ENCODE peak calls at places on chromosomes 13 and 19, in eight cellular contexts. C is progenitor cell of endocrine pancreas, K is H9, W is AG10803, J is WERI-Rb-1, O is Calu3, Z is foreskin fibroblast, Y is adrenal gland. Q is an unnamed sample.

GRCh38 chr13:38702609-38703008 is 15.7 kb downstream of the FREM2 start:
- DNase-seq in K (no peak), J (no peak), Z (no peak), O (no peak), Y (no peak), C (no peak), W (no peak), Q (no peak)

GRCh38 chr19:12779162-12779993 is 4.0 kb upstream of the HOOK2 start:
- DNase-seq in J (peak; percentile 50), W (peak; percentile 76), C (no peak), Z (peak; percentile 85), O (peak; percentile 9), K (no peak), Y (no peak), Q (no peak)

GRCh38 chr19:56919308-56919995 is 78.9 kb upstream of the PEG3 start:
- DNase-seq in Z (no peak), O (no peak), C (no peak), W (no peak), J (no peak), Y (peak; percentile 55), K (no peak), Q (no peak)

GRCh38 chr13:49781791-49782190 is 10.7 kb downstream of the KPNA3 start:
- DNase-seq in O (no peak), Y (no peak), J (no peak), W (no peak), Z (no peak), C (no peak), K (no peak), Q (no peak)

GRCh38 chr19:44808463-44809371 is at the start of gene BCAM:
- DNase-seq in J (peak; percentile 39), C (peak; percentile 65), W (peak; percentile 41), K (peak; percentile 81), Z (peak; percentile 83), Y (peak; percentile 82), O (peak; percentile 74), Q (no peak)

GRCh38 chr19:34461375-34462100 is 20.0 kb upstream of the WTIP start:
- DNase-seq in Z (no peak), Y (no peak), C (no peak), K (no peak), J (no peak), O (no peak), W (peak; percentile 73), Q (no peak)

GRCh38 chr13:40315416-40316064 is 350.9 kb downstream of the FOXO1 start:
- DNase-seq in W (no peak), K (no peak), J (no peak), Z (no peak), C (no peak), O (no peak), Y (no peak), Q (no peak)

GRCh38 chr13:112781881-112782361 is 92.1 kb downstream of the ATP11A start:
- DNase-seq in Y (peak; percentile 83), W (peak; percentile 40), K (no peak), Z (no peak), O (no peak), J (no peak), C (no peak), Q (peak; percentile 59)

GRCh38 chr13:94228781-94229180 is 250.7 kb downstream of the DCT start:
- DNase-seq in K (no peak), Z (no peak), W (peak; percentile 12), C (no peak), Y (no peak), O (no peak), J (no peak), Q (no peak)

GRCh38 chr19:531009-531752 is 379 bp upstream of the CDC34 start:
- DNase-seq in Y (peak; percentile 91), Z (peak; percentile 94), W (peak; percentile 71), O (peak; percentile 89), J (peak; percentile 94), C (peak; percentile 92), K (peak; percentile 89), Q (no peak)

GRCh38 chr13:93547886-93548285 is 321.3 kb downstream of the GPC6 start:
- DNase-seq in J (no peak), O (no peak), C (no peak), Y (no peak), Z (no peak), W (no peak), K (no peak), Q (no peak)

GRCh38 chr19:29526730-29527499 is 1.1 kb downstream of the VSTM2B start:
- DNase-seq in Y (no peak), C (no peak), J (no peak), K (peak; percentile 44), O (no peak), Z (no peak), W (no peak), Q (no peak)
- TF ChIP-seq CTCF in Y (no peak), C (no peak), J (no peak), K (no peak), O (no peak), Z (no peak), W (no peak), Q (no peak)

GRCh38 chr13:51767100-51767499 is 36.9 kb downstream of the DHRS12 start:
- DNase-seq in Y (no peak), W (no peak), C (no peak), J (no peak), O (no peak), Z (no peak), K (peak; percentile 65), Q (no peak)
- TF ChIP-seq CTCF in Y (no peak), W (no peak), C (no peak), J (peak; percentile 25), O (no peak), Z (no peak), K (peak; percentile 63), Q (peak; percentile 6)

GRCh38 chr19:19028526-19028925 is 4.8 kb downstream of the SUGP2 start:
- DNase-seq in K (no peak), J (no peak), Y (no peak), C (no peak), O (no peak), Z (no peak), W (no peak), Q (no peak)

GRCh38 chr19:19032420-19033175 is 719 bp downstream of the SUGP2 start:
- DNase-seq in Z (peak; percentile 93), Y (peak; percentile 87), W (peak; percentile 95), K (peak; percentile 97), J (peak; percentile 95), O (no peak), C (peak; percentile 66), Q (peak; percentile 75)

GRCh38 chr19:19033176-19033425 is 216 bp downstream of the SUGP2 start:
- DNase-seq in O (no peak), W (no peak), J (no peak), K (no peak), Z (no peak), Y (no peak), C (no peak), Q (no peak)

GRCh38 chr19:19034204-19034624 is 811 bp downstream of the ARMC6 start:
- DNase-seq in C (no peak), J (peak; percentile 82), Z (peak; percentile 86), O (peak; percentile 69), W (peak; percentile 39), Y (no peak), K (peak; percentile 86), Q (peak; percentile 69)

GRCh38 chr19:19033426-19034203 is at the start of the genes ARMC6 and SUGP2:
- DNase-seq in Z (peak; percentile 95), Y (peak; percentile 89), J (peak; percentile 85), K (peak; percentile 90), C (peak; percentile 81), O (peak; percentile 80), W (peak; percentile 77), Q (peak; percentile 35)
- TF ChIP-seq CTCF in Z (no peak), Y (peak; percentile 31), J (no peak), K (peak; percentile 17), C (peak; percentile 29), O (no peak), W (no peak), Q (no peak)

GRCh38 chr19:11451942-11452813 is 16.7 kb downstream of the PRKCSH start:
- DNase-seq in C (no peak), W (no peak), Y (no peak), J (peak; percentile 50), O (no peak), Z (no peak), K (peak; percentile 30), Q (no peak)
- TF ChIP-seq CTCF in C (no peak), W (no peak), Y (no peak), J (peak; percentile 45), O (no peak), Z (no peak), K (peak; percentile 37), Q (no peak)

DNA sequence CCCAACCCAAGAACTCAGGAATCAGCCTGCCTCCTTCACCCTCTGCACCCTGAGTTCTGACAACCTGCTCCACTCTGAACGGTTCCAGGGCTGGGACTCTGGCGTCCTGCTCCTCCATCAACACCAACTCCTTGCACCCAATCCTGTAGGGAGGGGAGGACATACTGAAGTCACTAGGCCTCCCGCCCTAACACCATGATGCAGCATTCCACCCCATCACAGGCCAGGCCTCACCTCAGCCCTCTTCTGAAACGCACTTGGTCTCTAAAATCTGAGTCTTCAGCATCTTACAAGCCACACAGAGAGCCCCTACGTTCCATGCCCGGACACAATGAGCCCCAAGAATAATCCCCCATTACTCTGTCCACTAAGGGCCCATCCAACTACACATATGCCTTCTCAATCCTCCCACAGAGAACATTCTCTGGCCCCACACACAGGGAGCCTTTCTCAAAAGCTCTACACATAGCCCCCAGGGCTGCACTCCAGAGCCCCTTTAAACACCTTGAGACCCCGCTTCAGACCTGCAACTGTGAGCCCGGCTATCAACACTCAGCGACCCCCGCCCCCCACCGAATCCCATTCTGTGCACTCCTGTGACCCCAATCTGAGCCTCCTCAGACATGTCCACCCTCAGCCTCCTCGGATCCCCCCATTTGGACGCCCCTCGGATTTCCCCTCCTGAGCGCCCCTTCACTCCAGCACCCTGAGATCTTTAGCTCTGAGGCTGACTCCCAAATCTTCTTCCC is 559 bp downstream of the ALKBH6 start:
- DNase-seq in J (no peak), C (no peak), K (no peak), W (no peak), Z (peak; percentile 19), Y (no peak), O (no peak), Q (no peak)
- TF ChIP-seq CTCF in J (no peak), C (no peak), K (no peak), W (no peak), Z (no peak), Y (no peak), O (no peak), Q (no peak)

Q was measured in LNCaP clone FGC.